ENCODE peak calls at places on chromosomes 11 and 22, in ten cellular contexts. One of them, this sample, is unnamed.

GRCh38 chr11:69351460-69351859 is 57.5 kb downstream of the MYEOV start:
- DNase-seq in NCI-H1417: no peak
- DNase-seq in AML-193: no peak
- DNase-seq in DMS153: no peak
- DNase-seq in AG09319: no peak
- DNase-seq in activated CD8-positive, alpha-beta memory T cell treated with anti-CD3 and anti-CD28 coated beads for 4 hours: no peak
- DNase-seq in stimulated activated CD8-positive, alpha-beta memory T cell treated with anti-CD3 and anti-CD28 coated beads, Interleukin-15, amount 100 ng/mL, for 1 hour: no peak
- DNase-seq in HEK293T: no peak
- DNase-seq in activated CD4-positive, CD25-positive, alpha-beta regulatory T cell: no peak
- DNase-seq in GDM1: no peak
- DNase-seq in this sample: no peak

GRCh38 chr11:2343502-2343901 is 33.6 kb upstream of the CD81 start:
- DNase-seq in DMS153: no peak
- DNase-seq in GDM1: no peak
- DNase-seq in stimulated activated CD8-positive, alpha-beta memory T cell treated with anti-CD3 and anti-CD28 coated beads, Interleukin-15, amount 100 ng/mL, for 1 hour: no peak
- DNase-seq in AML-193: no peak
- DNase-seq in activated CD8-positive, alpha-beta memory T cell treated with anti-CD3 and anti-CD28 coated beads for 4 hours: no peak
- DNase-seq in AG09319: no peak
- DNase-seq in activated CD4-positive, CD25-positive, alpha-beta regulatory T cell: no peak
- DNase-seq in NCI-H1417: no peak
- DNase-seq in HEK293T: no peak
- DNase-seq in this sample: no peak

GRCh38 chr11:86671386-86672006 is 920 bp downstream of the ME3 start:
- DNase-seq in HEK293T: no peak
- DNase-seq in stimulated activated CD8-positive, alpha-beta memory T cell treated with anti-CD3 and anti-CD28 coated beads, Interleukin-15, amount 100 ng/mL, for 1 hour: no peak
- DNase-seq in AG09319: no peak
- DNase-seq in NCI-H1417: no peak
- DNase-seq in GDM1: no peak
- DNase-seq in AML-193: no peak
- DNase-seq in activated CD8-positive, alpha-beta memory T cell treated with anti-CD3 and anti-CD28 coated beads for 4 hours: no peak
- DNase-seq in activated CD4-positive, CD25-positive, alpha-beta regulatory T cell: no peak
- DNase-seq in DMS153: no peak
- DNase-seq in this sample: no peak

GRCh38 chr11:93085097-93085496 is 112.7 kb downstream of the SLC36A4 start:
- DNase-seq in AML-193: no peak
- DNase-seq in stimulated activated CD8-positive, alpha-beta memory T cell treated with anti-CD3 and anti-CD28 coated beads, Interleukin-15, amount 100 ng/mL, for 1 hour: no peak
- DNase-seq in activated CD4-positive, CD25-positive, alpha-beta regulatory T cell: no peak
- DNase-seq in GDM1: no peak
- DNase-seq in HEK293T: no peak
- DNase-seq in NCI-H1417: no peak
- DNase-seq in activated CD8-positive, alpha-beta memory T cell treated with anti-CD3 and anti-CD28 coated beads for 4 hours: no peak
- DNase-seq in AG09319: peak
- DNase-seq in DMS153: no peak
- DNase-seq in this sample: no peak

GRCh38 chr11:569273-569885 is 6.9 kb upstream of the PHRF1 start:
- DNase-seq in HEK293T: no peak
- DNase-seq in DMS153: no peak
- DNase-seq in GDM1: no peak
- DNase-seq in NCI-H1417: no peak
- DNase-seq in activated CD4-positive, CD25-positive, alpha-beta regulatory T cell: no peak
- DNase-seq in AML-193: no peak
- DNase-seq in stimulated activated CD8-positive, alpha-beta memory T cell treated with anti-CD3 and anti-CD28 coated beads, Interleukin-15, amount 100 ng/mL, for 1 hour: no peak
- DNase-seq in activated CD8-positive, alpha-beta memory T cell treated with anti-CD3 and anti-CD28 coated beads for 4 hours: no peak
- DNase-seq in AG09319: no peak
- DNase-seq in this sample: no peak

GRCh38 chr22:22855617-22856308 is 31.9 kb upstream of the IGLL5 start:
- DNase-seq in DMS153: no peak
- DNase-seq in stimulated activated CD8-positive, alpha-beta memory T cell treated with anti-CD3 and anti-CD28 coated beads, Interleukin-15, amount 100 ng/mL, for 1 hour: no peak
- DNase-seq in HEK293T: peak
- DNase-seq in AML-193: peak
- DNase-seq in AG09319: no peak
- DNase-seq in activated CD8-positive, alpha-beta memory T cell treated with anti-CD3 and anti-CD28 coated beads for 4 hours: no peak
- DNase-seq in activated CD4-positive, CD25-positive, alpha-beta regulatory T cell: no peak
- DNase-seq in NCI-H1417: no peak
- DNase-seq in GDM1: no peak
- DNase-seq in this sample: no peak

GRCh38 chr22:40416267-40416570 is 45.8 kb downstream of the SGSM3 start:
- DNase-seq in NCI-H1417: no peak
- DNase-seq in AML-193: no peak
- DNase-seq in HEK293T: no peak
- DNase-seq in activated CD8-positive, alpha-beta memory T cell treated with anti-CD3 and anti-CD28 coated beads for 4 hours: no peak
- DNase-seq in activated CD4-positive, CD25-positive, alpha-beta regulatory T cell: no peak
- DNase-seq in stimulated activated CD8-positive, alpha-beta memory T cell treated with anti-CD3 and anti-CD28 coated beads, Interleukin-15, amount 100 ng/mL, for 1 hour: no peak
- DNase-seq in DMS153: no peak
- DNase-seq in GDM1: no peak
- DNase-seq in AG09319: no peak
- DNase-seq in this sample: no peak

GRCh38 chr11:5369793-5370192 is 13.8 kb upstream of the OR51M1 start:
- DNase-seq in activated CD8-positive, alpha-beta memory T cell treated with anti-CD3 and anti-CD28 coated beads for 4 hours: no peak
- DNase-seq in NCI-H1417: no peak
- DNase-seq in AG09319: no peak
- DNase-seq in GDM1: peak
- DNase-seq in stimulated activated CD8-positive, alpha-beta memory T cell treated with anti-CD3 and anti-CD28 coated beads, Interleukin-15, amount 100 ng/mL, for 1 hour: no peak
- DNase-seq in HEK293T: no peak
- DNase-seq in DMS153: no peak
- DNase-seq in activated CD4-positive, CD25-positive, alpha-beta regulatory T cell: no peak
- DNase-seq in AML-193: no peak
- DNase-seq in this sample: no peak

GRCh38 chr11:119169272-119169719 is 771 bp downstream of the NLRX1 start:
- DNase-seq in stimulated activated CD8-positive, alpha-beta memory T cell treated with anti-CD3 and anti-CD28 coated beads, Interleukin-15, amount 100 ng/mL, for 1 hour: no peak
- DNase-seq in activated CD8-positive, alpha-beta memory T cell treated with anti-CD3 and anti-CD28 coated beads for 4 hours: no peak
- DNase-seq in GDM1: peak
- DNase-seq in AML-193: peak
- DNase-seq in activated CD4-positive, CD25-positive, alpha-beta regulatory T cell: no peak
- DNase-seq in NCI-H1417: no peak
- DNase-seq in HEK293T: peak
- DNase-seq in AG09319: no peak
- DNase-seq in DMS153: no peak
- DNase-seq in this sample: peak

GRCh38 chr11:116778556-116778955 is 5.8 kb upstream of the BUD13 start:
- DNase-seq in AML-193: no peak
- DNase-seq in stimulated activated CD8-positive, alpha-beta memory T cell treated with anti-CD3 and anti-CD28 coated beads, Interleukin-15, amount 100 ng/mL, for 1 hour: no peak
- DNase-seq in GDM1: no peak
- DNase-seq in AG09319: no peak
- DNase-seq in DMS153: no peak
- DNase-seq in activated CD4-positive, CD25-positive, alpha-beta regulatory T cell: no peak
- DNase-seq in activated CD8-positive, alpha-beta memory T cell treated with anti-CD3 and anti-CD28 coated beads for 4 hours: no peak
- DNase-seq in NCI-H1417: no peak
- DNase-seq in HEK293T: no peak
- DNase-seq in this sample: no peak

GRCh38 chr11:4455439-4455838 is 6.3 kb downstream of the OR52K2 start:
- DNase-seq in AML-193: peak
- DNase-seq in GDM1: peak
- DNase-seq in activated CD4-positive, CD25-positive, alpha-beta regulatory T cell: no peak
- DNase-seq in activated CD8-positive, alpha-beta memory T cell treated with anti-CD3 and anti-CD28 coated beads for 4 hours: no peak
- DNase-seq in HEK293T: no peak
- DNase-seq in AG09319: no peak
- DNase-seq in DMS153: no peak
- DNase-seq in NCI-H1417: no peak
- DNase-seq in stimulated activated CD8-positive, alpha-beta memory T cell treated with anti-CD3 and anti-CD28 coated beads, Interleukin-15, amount 100 ng/mL, for 1 hour: no peak
- DNase-seq in this sample: peak

GRCh38 chr11:108865411-108865810 is 200.5 kb downstream of the DDX10 start:
- DNase-seq in AG09319: no peak
- DNase-seq in DMS153: no peak
- DNase-seq in activated CD8-positive, alpha-beta memory T cell treated with anti-CD3 and anti-CD28 coated beads for 4 hours: no peak
- DNase-seq in HEK293T: no peak
- DNase-seq in GDM1: no peak
- DNase-seq in AML-193: no peak
- DNase-seq in NCI-H1417: no peak
- DNase-seq in stimulated activated CD8-positive, alpha-beta memory T cell treated with anti-CD3 and anti-CD28 coated beads, Interleukin-15, amount 100 ng/mL, for 1 hour: no peak
- DNase-seq in activated CD4-positive, CD25-positive, alpha-beta regulatory T cell: no peak
- DNase-seq in this sample: no peak

GRCh38 chr22:35634981-35635540 is 13.2 kb upstream of the APOL6 start:
- DNase-seq in activated CD8-positive, alpha-beta memory T cell treated with anti-CD3 and anti-CD28 coated beads for 4 hours: no peak
- DNase-seq in DMS153: no peak
- DNase-seq in NCI-H1417: no peak
- DNase-seq in GDM1: no peak
- DNase-seq in activated CD4-positive, CD25-positive, alpha-beta regulatory T cell: no peak
- DNase-seq in HEK293T: no peak
- DNase-seq in AML-193: no peak
- DNase-seq in AG09319: no peak
- DNase-seq in stimulated activated CD8-positive, alpha-beta memory T cell treated with anti-CD3 and anti-CD28 coated beads, Interleukin-15, amount 100 ng/mL, for 1 hour: no peak
- DNase-seq in this sample: no peak

GRCh38 chr11:69468911-69469885 is 12.3 kb upstream of the LINC01488 start:
- DNase-seq in activated CD4-positive, CD25-positive, alpha-beta regulatory T cell: no peak
- DNase-seq in HEK293T: no peak
- DNase-seq in DMS153: no peak
- DNase-seq in AG09319: no peak
- DNase-seq in NCI-H1417: no peak
- DNase-seq in stimulated activated CD8-positive, alpha-beta memory T cell treated with anti-CD3 and anti-CD28 coated beads, Interleukin-15, amount 100 ng/mL, for 1 hour: no peak
- DNase-seq in GDM1: no peak
- DNase-seq in AML-193: no peak
- DNase-seq in activated CD8-positive, alpha-beta memory T cell treated with anti-CD3 and anti-CD28 coated beads for 4 hours: no peak
- DNase-seq in this sample: no peak

GRCh38 chr11:8263769-8264410 is at the start of gene LMO1:
- DNase-seq in stimulated activated CD8-positive, alpha-beta memory T cell treated with anti-CD3 and anti-CD28 coated beads, Interleukin-15, amount 100 ng/mL, for 1 hour: peak
- DNase-seq in AG09319: peak
- DNase-seq in NCI-H1417: peak
- DNase-seq in GDM1: peak
- DNase-seq in HEK293T: peak
- DNase-seq in activated CD8-positive, alpha-beta memory T cell treated with anti-CD3 and anti-CD28 coated beads for 4 hours: peak
- DNase-seq in activated CD4-positive, CD25-positive, alpha-beta regulatory T cell: peak
- DNase-seq in AML-193: peak
- DNase-seq in DMS153: peak
- DNase-seq in this sample: peak

GRCh38 chr11:74009675-74010305 is 905 bp upstream of the UCP3 start:
- DNase-seq in activated CD4-positive, CD25-positive, alpha-beta regulatory T cell: no peak
- DNase-seq in AML-193: no peak
- DNase-seq in DMS153: no peak
- DNase-seq in HEK293T: no peak
- DNase-seq in activated CD8-positive, alpha-beta memory T cell treated with anti-CD3 and anti-CD28 coated beads for 4 hours: no peak
- DNase-seq in AG09319: no peak
- DNase-seq in NCI-H1417: no peak
- DNase-seq in stimulated activated CD8-positive, alpha-beta memory T cell treated with anti-CD3 and anti-CD28 coated beads, Interleukin-15, amount 100 ng/mL, for 1 hour: no peak
- DNase-seq in GDM1: no peak
- DNase-seq in this sample: no peak

GRCh38 chr22:22103078-22103593 is 120.5 kb upstream of the TOP3B start:
- DNase-seq in AG09319: no peak
- DNase-seq in NCI-H1417: no peak
- DNase-seq in stimulated activated CD8-positive, alpha-beta memory T cell treated with anti-CD3 and anti-CD28 coated beads, Interleukin-15, amount 100 ng/mL, for 1 hour: no peak
- DNase-seq in AML-193: no peak
- DNase-seq in activated CD4-positive, CD25-positive, alpha-beta regulatory T cell: no peak
- DNase-seq in activated CD8-positive, alpha-beta memory T cell treated with anti-CD3 and anti-CD28 coated beads for 4 hours: no peak
- DNase-seq in DMS153: no peak
- DNase-seq in HEK293T: peak
- DNase-seq in GDM1: no peak
- DNase-seq in this sample: no peak

This sample was measured in KG1.